ENCODE peak calls at places on chromosome 15, in seven cellular contexts. One of them, this sample, is unnamed.

GRCh38 chr15:87672309-87672897 is 584.1 kb downstream of the NTRK3 start:
- DNase-seq in AG04450: peak; percentile 10
- DNase-seq in glutamatergic neuron: peak; percentile 69
- DNase-seq in fibroblast of the aortic adventitia: peak; percentile 74
- DNase-seq in cardiac fibroblast: peak; percentile 56
- DNase-seq in ascending aorta: no peak
- DNase-seq in fibroblast of pulmonary artery: peak; percentile 59
- DNase-seq in this sample: no peak

GRCh38 chr15:84699538-84700191 is 16.3 kb downstream of the SEC11A start:
- DNase-seq in AG04450: no peak
- DNase-seq in glutamatergic neuron: no peak
- DNase-seq in fibroblast of the aortic adventitia: no peak
- DNase-seq in cardiac fibroblast: no peak
- DNase-seq in ascending aorta: no peak
- DNase-seq in fibroblast of pulmonary artery: no peak
- DNase-seq in this sample: no peak

GRCh38 chr15:97071658-97072057 is 741.2 kb downstream of the NR2F2 start:
- DNase-seq in AG04450: no peak
- DNase-seq in glutamatergic neuron: no peak
- DNase-seq in fibroblast of the aortic adventitia: no peak
- DNase-seq in cardiac fibroblast: no peak
- DNase-seq in ascending aorta: no peak
- DNase-seq in fibroblast of pulmonary artery: no peak
- DNase-seq in this sample: no peak

GRCh38 chr15:43511012-43511885 is 6.2 kb upstream of the MAP1A start:
- DNase-seq in AG04450: no peak
- DNase-seq in glutamatergic neuron: peak; percentile 42
- DNase-seq in fibroblast of the aortic adventitia: peak; percentile 21
- DNase-seq in cardiac fibroblast: no peak
- DNase-seq in ascending aorta: no peak
- DNase-seq in fibroblast of pulmonary artery: peak; percentile 22
- DNase-seq in this sample: no peak

GRCh38 chr15:71013446-71013845 is 101.8 kb upstream of the THSD4 start:
- DNase-seq in AG04450: no peak
- DNase-seq in glutamatergic neuron: no peak
- DNase-seq in fibroblast of the aortic adventitia: no peak
- DNase-seq in cardiac fibroblast: peak; percentile 20
- DNase-seq in ascending aorta: no peak
- DNase-seq in fibroblast of pulmonary artery: no peak
- DNase-seq in this sample: no peak

GRCh38 chr15:44798815-44799214 is 62.5 kb downstream of the TRIM69 start:
- DNase-seq in AG04450: no peak
- DNase-seq in glutamatergic neuron: no peak
- DNase-seq in fibroblast of the aortic adventitia: peak; percentile 32
- DNase-seq in cardiac fibroblast: no peak
- DNase-seq in ascending aorta: no peak
- DNase-seq in fibroblast of pulmonary artery: no peak
- DNase-seq in this sample: peak; percentile 20

GRCh38 chr15:71713191-71713798 is 97.1 kb upstream of the NR2E3 start:
- DNase-seq in AG04450: no peak
- DNase-seq in glutamatergic neuron: no peak
- DNase-seq in fibroblast of the aortic adventitia: no peak
- DNase-seq in cardiac fibroblast: no peak
- DNase-seq in ascending aorta: no peak
- DNase-seq in fibroblast of pulmonary artery: peak; percentile 23
- DNase-seq in this sample: no peak

GRCh38 chr15:73637527-73637926 is 4.3 kb upstream of the NPTN start:
- DNase-seq in AG04450: no peak
- DNase-seq in glutamatergic neuron: no peak
- DNase-seq in fibroblast of the aortic adventitia: peak; percentile 22
- DNase-seq in cardiac fibroblast: no peak
- DNase-seq in ascending aorta: no peak
- DNase-seq in fibroblast of pulmonary artery: no peak
- DNase-seq in this sample: no peak

GRCh38 chr15:53978248-53978906 is at the start of gene UNC13C:
- DNase-seq in AG04450: no peak
- DNase-seq in glutamatergic neuron: peak; percentile 73
- DNase-seq in fibroblast of the aortic adventitia: peak; percentile 2
- DNase-seq in cardiac fibroblast: no peak
- DNase-seq in ascending aorta: peak; percentile 63
- DNase-seq in fibroblast of pulmonary artery: no peak
- DNase-seq in this sample: no peak

GRCh38 chr15:73397461-73397860 is 28.7 kb upstream of the HCN4 start:
- DNase-seq in AG04450: no peak
- DNase-seq in glutamatergic neuron: no peak
- DNase-seq in fibroblast of the aortic adventitia: no peak
- DNase-seq in cardiac fibroblast: no peak
- DNase-seq in ascending aorta: no peak
- DNase-seq in fibroblast of pulmonary artery: no peak
- DNase-seq in this sample: no peak

GRCh38 chr15:99019558-99020540 is 12.3 kb upstream of the PGPEP1L start:
- DNase-seq in AG04450: no peak
- DNase-seq in glutamatergic neuron: no peak
- DNase-seq in fibroblast of the aortic adventitia: peak; percentile 18
- DNase-seq in cardiac fibroblast: peak; percentile 79
- DNase-seq in ascending aorta: no peak
- DNase-seq in fibroblast of pulmonary artery: peak; percentile 50
- DNase-seq in this sample: no peak

GRCh38 chr15:59828262-59828661 is 139.1 kb upstream of the BNIP2 start:
- DNase-seq in AG04450: no peak
- DNase-seq in glutamatergic neuron: no peak
- DNase-seq in fibroblast of the aortic adventitia: no peak
- DNase-seq in cardiac fibroblast: no peak
- DNase-seq in ascending aorta: no peak
- DNase-seq in fibroblast of pulmonary artery: no peak
- DNase-seq in this sample: no peak

GRCh38 chr15:73387507-73388255 is 18.9 kb upstream of the HCN4 start:
- DNase-seq in AG04450: no peak
- DNase-seq in glutamatergic neuron: no peak
- DNase-seq in fibroblast of the aortic adventitia: peak; percentile 38
- DNase-seq in cardiac fibroblast: peak; percentile 77
- DNase-seq in ascending aorta: no peak
- DNase-seq in fibroblast of pulmonary artery: peak; percentile 75
- DNase-seq in this sample: no peak

GRCh38 chr15:49145651-49146609 is 9.5 kb downstream of the COPS2 start:
- DNase-seq in AG04450: no peak
- DNase-seq in glutamatergic neuron: no peak
- DNase-seq in fibroblast of the aortic adventitia: peak; percentile 80
- DNase-seq in cardiac fibroblast: peak; percentile 85
- DNase-seq in ascending aorta: no peak
- DNase-seq in fibroblast of pulmonary artery: peak; percentile 84
- DNase-seq in this sample: no peak

GRCh38 chr15:93829115-93829849 is 402.1 kb upstream of the MCTP2 start:
- DNase-seq in AG04450: peak; percentile 10
- DNase-seq in glutamatergic neuron: no peak
- DNase-seq in fibroblast of the aortic adventitia: peak; percentile 88
- DNase-seq in cardiac fibroblast: peak; percentile 33
- DNase-seq in ascending aorta: no peak
- DNase-seq in fibroblast of pulmonary artery: peak; percentile 55
- DNase-seq in this sample: no peak

GRCh38 chr15:67185051-67185450 is 69.4 kb downstream of the AAGAB start:
- DNase-seq in AG04450: no peak
- DNase-seq in glutamatergic neuron: no peak
- DNase-seq in fibroblast of the aortic adventitia: no peak
- DNase-seq in cardiac fibroblast: no peak
- DNase-seq in ascending aorta: peak; percentile 57
- DNase-seq in fibroblast of pulmonary artery: no peak
- DNase-seq in this sample: no peak

GRCh38 chr15:100829457-100829856 is 50.2 kb upstream of the ALDH1A3 start:
- DNase-seq in AG04450: no peak
- DNase-seq in glutamatergic neuron: no peak
- DNase-seq in fibroblast of the aortic adventitia: no peak
- DNase-seq in cardiac fibroblast: no peak
- DNase-seq in ascending aorta: no peak
- DNase-seq in fibroblast of pulmonary artery: no peak
- DNase-seq in this sample: no peak

GRCh38 chr15:100832178-100832942 is 47.3 kb upstream of the ALDH1A3 start:
- DNase-seq in AG04450: no peak
- DNase-seq in glutamatergic neuron: no peak
- DNase-seq in fibroblast of the aortic adventitia: no peak
- DNase-seq in cardiac fibroblast: no peak
- DNase-seq in ascending aorta: no peak
- DNase-seq in fibroblast of pulmonary artery: no peak
- DNase-seq in this sample: no peak

GRCh38 chr15:100834731-100835130 is 44.9 kb upstream of the ALDH1A3 start:
- DNase-seq in AG04450: no peak
- DNase-seq in glutamatergic neuron: no peak
- DNase-seq in fibroblast of the aortic adventitia: no peak
- DNase-seq in cardiac fibroblast: no peak
- DNase-seq in ascending aorta: no peak
- DNase-seq in fibroblast of pulmonary artery: no peak
- DNase-seq in this sample: no peak

GRCh38 chr15:100833432-100834389 is 45.9 kb upstream of the ALDH1A3 start:
- DNase-seq in AG04450: no peak
- DNase-seq in glutamatergic neuron: no peak
- DNase-seq in fibroblast of the aortic adventitia: no peak
- DNase-seq in cardiac fibroblast: no peak
- DNase-seq in ascending aorta: no peak
- DNase-seq in fibroblast of pulmonary artery: no peak
- DNase-seq in this sample: no peak

DNA sequence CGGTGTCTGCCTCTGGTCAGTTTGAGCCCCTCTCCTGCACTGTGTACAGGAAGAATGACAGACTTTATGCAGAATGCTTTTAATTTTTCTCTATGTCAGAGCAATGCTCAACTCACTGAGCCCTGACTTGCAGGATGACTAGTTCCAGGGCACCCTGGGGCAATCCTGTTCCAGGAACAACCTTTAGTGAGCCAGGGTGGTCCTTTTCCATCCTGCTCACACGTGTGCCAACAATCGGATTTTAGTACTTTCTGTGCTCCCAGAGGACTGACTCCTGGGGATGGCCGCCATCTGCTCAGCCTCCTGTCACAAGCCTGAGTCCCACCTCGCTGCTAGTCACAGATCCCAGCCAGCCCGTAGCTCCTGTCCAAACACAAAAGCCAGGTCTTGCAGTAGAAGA is 48.2 kb upstream of the ALDH1A3 start:
- DNase-seq in AG04450: no peak
- DNase-seq in glutamatergic neuron: peak; percentile 43
- DNase-seq in fibroblast of the aortic adventitia: no peak
- DNase-seq in cardiac fibroblast: no peak
- DNase-seq in ascending aorta: no peak
- DNase-seq in fibroblast of pulmonary artery: no peak
- DNase-seq in this sample: peak; percentile 49
- TF ChIP-seq CTCF in AG04450: no peak
- TF ChIP-seq CTCF in glutamatergic neuron: no peak
- TF ChIP-seq CTCF in fibroblast of the aortic adventitia: no peak
- TF ChIP-seq CTCF in cardiac fibroblast: no peak
- TF ChIP-seq CTCF in ascending aorta: no peak
- TF ChIP-seq CTCF in fibroblast of pulmonary artery: no peak
- TF ChIP-seq CTCF in this sample: no peak

GRCh38 chr15:19987389-19988048 is 554.1 kb downstream of the GOLGA6L6 start:
- DNase-seq in AG04450: no peak
- DNase-seq in glutamatergic neuron: no peak
- DNase-seq in fibroblast of the aortic adventitia: no peak
- DNase-seq in cardiac fibroblast: no peak
- DNase-seq in ascending aorta: no peak
- DNase-seq in fibroblast of pulmonary artery: no peak
- DNase-seq in this sample: no peak
- TF ChIP-seq CTCF in AG04450: no peak
- TF ChIP-seq CTCF in glutamatergic neuron: no peak
- TF ChIP-seq CTCF in fibroblast of the aortic adventitia: no peak
- TF ChIP-seq CTCF in cardiac fibroblast: peak; percentile 15
- TF ChIP-seq CTCF in ascending aorta: no peak
- TF ChIP-seq CTCF in fibroblast of pulmonary artery: no peak
- TF ChIP-seq CTCF in this sample: no peak

DNA sequence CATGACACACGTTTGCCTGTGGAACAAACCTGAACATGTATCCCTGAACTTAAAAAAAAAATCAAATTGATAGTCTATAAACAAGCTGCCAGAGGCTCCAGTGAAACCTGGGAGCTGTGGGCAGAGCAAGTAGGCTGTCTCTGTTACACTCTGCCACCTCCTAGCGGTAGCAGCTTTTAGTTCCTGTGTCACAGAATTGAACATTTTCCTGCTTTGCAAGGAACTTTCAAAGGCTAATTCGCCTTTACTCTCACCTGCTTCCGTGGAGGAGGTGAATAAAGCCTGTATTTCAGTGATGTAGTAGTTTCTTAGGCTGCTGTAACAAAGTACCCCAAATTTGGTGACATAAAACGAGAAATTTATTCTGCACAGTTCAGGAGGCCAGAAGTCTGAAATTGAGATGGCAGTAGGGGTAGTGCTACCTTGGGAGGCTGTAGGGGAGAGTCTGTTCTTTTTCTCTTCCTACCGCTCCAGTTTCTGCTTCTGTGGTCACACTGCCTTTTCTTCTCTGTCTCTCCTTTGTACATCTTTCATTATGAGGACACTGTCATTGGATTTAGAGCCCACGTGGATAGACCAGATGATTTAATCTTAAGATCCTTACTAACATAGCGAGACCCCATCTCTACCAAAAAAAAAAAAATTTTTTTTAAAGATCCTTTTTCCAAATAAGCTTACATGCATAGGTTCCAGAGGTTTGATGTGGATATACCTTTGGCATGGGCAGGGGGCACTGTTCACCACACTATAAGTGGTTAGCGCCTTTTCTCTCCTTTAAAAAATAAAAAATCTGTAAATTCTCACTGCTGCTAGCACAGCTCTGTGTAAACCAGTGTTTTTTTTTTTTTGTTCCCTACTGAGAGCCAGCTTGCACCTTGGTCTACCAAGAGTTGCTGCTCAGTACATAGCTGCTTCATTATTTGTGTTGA is 25.3 kb downstream of the FBXO22 start:
- DNase-seq in AG04450: no peak
- DNase-seq in glutamatergic neuron: peak; percentile 59
- DNase-seq in fibroblast of the aortic adventitia: peak; percentile 19
- DNase-seq in cardiac fibroblast: peak; percentile 40
- DNase-seq in ascending aorta: no peak
- DNase-seq in fibroblast of pulmonary artery: peak; percentile 56
- DNase-seq in this sample: no peak
- TF ChIP-seq CTCF in AG04450: peak; percentile 43
- TF ChIP-seq CTCF in glutamatergic neuron: peak; percentile 64
- TF ChIP-seq CTCF in fibroblast of the aortic adventitia: peak; percentile 40
- TF ChIP-seq CTCF in cardiac fibroblast: peak; percentile 50
- TF ChIP-seq CTCF in ascending aorta: no peak
- TF ChIP-seq CTCF in fibroblast of pulmonary artery: peak; percentile 56
- TF ChIP-seq CTCF in this sample: peak; percentile 47

DNA sequence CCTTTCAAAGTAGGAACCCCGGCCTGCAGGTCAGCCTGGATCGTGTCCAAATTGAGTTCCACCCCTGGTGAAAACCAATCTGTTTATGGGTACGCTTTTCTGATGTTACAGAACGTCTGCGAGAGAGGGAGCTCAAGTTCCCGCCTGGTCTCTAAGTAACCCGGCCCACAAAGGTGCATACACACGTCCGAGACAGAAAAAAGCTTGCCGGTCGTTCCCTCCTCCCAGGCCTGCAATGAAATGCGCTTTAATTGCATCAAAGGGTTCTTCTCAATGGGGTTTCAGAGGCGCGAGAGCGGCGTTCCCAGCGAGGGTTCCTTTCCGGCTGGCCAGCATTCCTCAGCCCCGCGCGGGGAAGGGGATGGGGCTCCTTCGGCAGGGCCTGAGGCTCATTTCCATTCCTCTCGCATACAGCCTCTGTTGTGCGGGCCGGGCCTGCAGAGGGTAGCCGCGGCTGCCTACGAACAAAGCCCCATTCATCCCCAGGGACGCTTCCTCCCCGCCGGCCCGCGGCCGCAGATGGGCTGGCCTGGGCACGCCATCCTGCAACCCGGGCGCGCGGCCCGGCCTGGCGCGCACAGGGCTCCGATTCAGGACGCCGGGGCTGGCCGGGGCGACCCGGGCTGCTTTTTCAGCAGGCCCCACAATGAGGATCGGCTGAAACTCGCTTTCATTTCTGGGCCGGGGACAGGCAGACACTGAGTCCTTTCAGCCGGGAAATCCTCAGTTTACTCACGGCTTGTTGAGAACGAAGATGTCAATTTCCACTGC is 138.3 kb downstream of the TMCO5A start:
- DNase-seq in AG04450: no peak
- DNase-seq in glutamatergic neuron: peak; percentile 77
- DNase-seq in fibroblast of the aortic adventitia: peak; percentile 79
- DNase-seq in cardiac fibroblast: peak; percentile 86
- DNase-seq in ascending aorta: peak; percentile 83
- DNase-seq in fibroblast of pulmonary artery: peak; percentile 81
- DNase-seq in this sample: no peak
- TF ChIP-seq CTCF in AG04450: peak; percentile 41
- TF ChIP-seq CTCF in glutamatergic neuron: no peak
- TF ChIP-seq CTCF in fibroblast of the aortic adventitia: peak; percentile 13
- TF ChIP-seq CTCF in cardiac fibroblast: peak; percentile 15
- TF ChIP-seq CTCF in ascending aorta: peak; percentile 28
- TF ChIP-seq CTCF in fibroblast of pulmonary artery: peak; percentile 25
- TF ChIP-seq CTCF in this sample: no peak

This sample was measured in D721Med.